ENCODE peak calls at places on chromosomes 4 and X, in ten cellular contexts. One of them, this sample, is unnamed.

GRCh38 chr4:9703391-9703790 is 78.0 kb upstream of the DRD5 start:
- DNase-seq in upper lobe of left lung: peak
- DNase-seq in Panc1: no peak
- DNase-seq in endothelial cell of umbilical vein: peak
- DNase-seq in transverse colon: peak
- DNase-seq in breast epithelium: peak
- DNase-seq in GM23338: peak
- DNase-seq in suprapubic skin: peak
- DNase-seq in prostate gland: peak
- DNase-seq in stomach: peak
- DNase-seq in this sample: no peak

GRCh38 chr4:16582526-16582925 is 315.9 kb downstream of the LDB2 start:
- DNase-seq in stomach: no peak
- DNase-seq in endothelial cell of umbilical vein: no peak
- DNase-seq in suprapubic skin: no peak
- DNase-seq in upper lobe of left lung: no peak
- DNase-seq in breast epithelium: no peak
- DNase-seq in transverse colon: no peak
- DNase-seq in prostate gland: no peak
- DNase-seq in Panc1: no peak
- DNase-seq in GM23338: peak
- DNase-seq in this sample: no peak

GRCh38 chrX:135170877-135171519 is at the start of gene CT55:
- DNase-seq in suprapubic skin: no peak
- DNase-seq in GM23338: peak
- DNase-seq in transverse colon: no peak
- DNase-seq in prostate gland: no peak
- DNase-seq in Panc1: no peak
- DNase-seq in breast epithelium: no peak
- DNase-seq in upper lobe of left lung: no peak
- DNase-seq in endothelial cell of umbilical vein: no peak
- DNase-seq in stomach: no peak
- DNase-seq in this sample: no peak

GRCh38 chr4:16120720-16121119 is 36.9 kb upstream of the PROM1 start:
- DNase-seq in prostate gland: no peak
- DNase-seq in GM23338: peak
- DNase-seq in endothelial cell of umbilical vein: no peak
- DNase-seq in stomach: no peak
- DNase-seq in suprapubic skin: no peak
- DNase-seq in breast epithelium: no peak
- DNase-seq in Panc1: no peak
- DNase-seq in transverse colon: no peak
- DNase-seq in upper lobe of left lung: no peak
- DNase-seq in this sample: peak

GRCh38 chrX:3514996-3515395 is 168.5 kb upstream of the MXRA5 start:
- DNase-seq in suprapubic skin: no peak
- DNase-seq in transverse colon: no peak
- DNase-seq in upper lobe of left lung: no peak
- DNase-seq in endothelial cell of umbilical vein: no peak
- DNase-seq in breast epithelium: no peak
- DNase-seq in Panc1: no peak
- DNase-seq in prostate gland: no peak
- DNase-seq in stomach: no peak
- DNase-seq in GM23338: no peak
- DNase-seq in this sample: no peak

GRCh38 chr4:74451214-74451661 is 6.3 kb downstream of the AREG start:
- DNase-seq in suprapubic skin: no peak
- DNase-seq in Panc1: no peak
- DNase-seq in stomach: no peak
- DNase-seq in GM23338: peak
- DNase-seq in breast epithelium: no peak
- DNase-seq in transverse colon: no peak
- DNase-seq in prostate gland: no peak
- DNase-seq in endothelial cell of umbilical vein: peak
- DNase-seq in upper lobe of left lung: no peak
- DNase-seq in this sample: no peak

GRCh38 chr4:146222313-146222712 is 8.0 kb downstream of the REELD1 start:
- DNase-seq in suprapubic skin: no peak
- DNase-seq in upper lobe of left lung: no peak
- DNase-seq in GM23338: no peak
- DNase-seq in prostate gland: no peak
- DNase-seq in transverse colon: no peak
- DNase-seq in Panc1: no peak
- DNase-seq in endothelial cell of umbilical vein: no peak
- DNase-seq in stomach: no peak
- DNase-seq in breast epithelium: no peak
- DNase-seq in this sample: no peak

GRCh38 chr4:7217453-7218310 is 25.3 kb downstream of the SORCS2 start:
- DNase-seq in GM23338: no peak
- DNase-seq in Panc1: no peak
- DNase-seq in prostate gland: no peak
- DNase-seq in stomach: peak
- DNase-seq in endothelial cell of umbilical vein: no peak
- DNase-seq in breast epithelium: no peak
- DNase-seq in upper lobe of left lung: peak
- DNase-seq in transverse colon: no peak
- DNase-seq in suprapubic skin: no peak
- DNase-seq in this sample: no peak

GRCh38 chr4:155943610-155944329 is 9.9 kb downstream of the CTSO start:
- DNase-seq in endothelial cell of umbilical vein: no peak
- DNase-seq in GM23338: no peak
- DNase-seq in breast epithelium: no peak
- DNase-seq in suprapubic skin: no peak
- DNase-seq in prostate gland: no peak
- DNase-seq in upper lobe of left lung: no peak
- DNase-seq in stomach: no peak
- DNase-seq in transverse colon: no peak
- DNase-seq in Panc1: no peak
- DNase-seq in this sample: no peak

GRCh38 chr4:29405151-29405550 is 1315.0 kb upstream of the PCDH7 start:
- DNase-seq in stomach: no peak
- DNase-seq in GM23338: no peak
- DNase-seq in transverse colon: no peak
- DNase-seq in suprapubic skin: no peak
- DNase-seq in Panc1: no peak
- DNase-seq in prostate gland: no peak
- DNase-seq in breast epithelium: no peak
- DNase-seq in endothelial cell of umbilical vein: no peak
- DNase-seq in upper lobe of left lung: no peak
- DNase-seq in this sample: no peak

GRCh38 chr4:101183658-101184373 is 163.5 kb downstream of the PPP3CA start:
- DNase-seq in upper lobe of left lung: no peak
- DNase-seq in suprapubic skin: no peak
- DNase-seq in breast epithelium: no peak
- DNase-seq in GM23338: no peak
- DNase-seq in stomach: no peak
- DNase-seq in transverse colon: no peak
- DNase-seq in endothelial cell of umbilical vein: no peak
- DNase-seq in prostate gland: no peak
- DNase-seq in Panc1: no peak
- DNase-seq in this sample: no peak

GRCh38 chrX:15751160-15751819 is 13.2 kb downstream of the CA5B start:
- DNase-seq in GM23338: no peak
- DNase-seq in Panc1: no peak
- DNase-seq in transverse colon: no peak
- DNase-seq in endothelial cell of umbilical vein: peak
- DNase-seq in upper lobe of left lung: no peak
- DNase-seq in suprapubic skin: no peak
- DNase-seq in breast epithelium: no peak
- DNase-seq in prostate gland: peak
- DNase-seq in stomach: no peak
- DNase-seq in this sample: no peak

GRCh38 chr4:76232681-76233080 is 18.8 kb upstream of the FAM47E start:
- DNase-seq in endothelial cell of umbilical vein: no peak
- DNase-seq in suprapubic skin: no peak
- DNase-seq in stomach: no peak
- DNase-seq in upper lobe of left lung: no peak
- DNase-seq in GM23338: no peak
- DNase-seq in breast epithelium: no peak
- DNase-seq in Panc1: no peak
- DNase-seq in prostate gland: no peak
- DNase-seq in transverse colon: no peak
- DNase-seq in this sample: no peak

GRCh38 chrX:124634363-124634762 is 288.0 kb downstream of the SH2D1A start:
- DNase-seq in transverse colon: no peak
- DNase-seq in GM23338: no peak
- DNase-seq in endothelial cell of umbilical vein: no peak
- DNase-seq in stomach: no peak
- DNase-seq in upper lobe of left lung: no peak
- DNase-seq in prostate gland: no peak
- DNase-seq in Panc1: no peak
- DNase-seq in breast epithelium: no peak
- DNase-seq in suprapubic skin: no peak
- DNase-seq in this sample: no peak

GRCh38 chrX:134745636-134746378 is 87.5 kb upstream of the PLAC1 start:
- DNase-seq in prostate gland: no peak
- DNase-seq in endothelial cell of umbilical vein: peak
- DNase-seq in Panc1: no peak
- DNase-seq in breast epithelium: no peak
- DNase-seq in GM23338: no peak
- DNase-seq in suprapubic skin: no peak
- DNase-seq in transverse colon: no peak
- DNase-seq in stomach: peak
- DNase-seq in upper lobe of left lung: no peak
- DNase-seq in this sample: no peak

GRCh38 chr4:108683479-108683878 is 33.1 kb downstream of the OSTC start:
- DNase-seq in stomach: no peak
- DNase-seq in prostate gland: no peak
- DNase-seq in endothelial cell of umbilical vein: peak
- DNase-seq in GM23338: peak
- DNase-seq in breast epithelium: no peak
- DNase-seq in suprapubic skin: no peak
- DNase-seq in upper lobe of left lung: no peak
- DNase-seq in transverse colon: no peak
- DNase-seq in Panc1: peak
- DNase-seq in this sample: no peak

GRCh38 chr4:74098628-74098995 is 383 bp downstream of the CXCL2 start:
- DNase-seq in transverse colon: peak
- DNase-seq in suprapubic skin: peak
- DNase-seq in prostate gland: no peak
- DNase-seq in GM23338: peak
- DNase-seq in Panc1: no peak
- DNase-seq in breast epithelium: no peak
- DNase-seq in endothelial cell of umbilical vein: peak
- DNase-seq in upper lobe of left lung: no peak
- DNase-seq in stomach: no peak
- DNase-seq in this sample: no peak

GRCh38 chrX:41334866-41335589 is 1.1 kb downstream of the DDX3X start:
- DNase-seq in transverse colon: peak
- DNase-seq in endothelial cell of umbilical vein: peak
- DNase-seq in GM23338: peak
- DNase-seq in Panc1: no peak
- DNase-seq in upper lobe of left lung: peak
- DNase-seq in suprapubic skin: peak
- DNase-seq in prostate gland: peak
- DNase-seq in breast epithelium: peak
- DNase-seq in stomach: peak
- DNase-seq in this sample: peak
- TF ChIP-seq POLR2AphosphoS5 in transverse colon: peak
- TF ChIP-seq POLR2AphosphoS5 in endothelial cell of umbilical vein: no peak
- TF ChIP-seq POLR2AphosphoS5 in GM23338: no peak
- TF ChIP-seq POLR2AphosphoS5 in Panc1: no peak
- TF ChIP-seq POLR2AphosphoS5 in upper lobe of left lung: peak
- TF ChIP-seq POLR2AphosphoS5 in suprapubic skin: no peak
- TF ChIP-seq POLR2AphosphoS5 in prostate gland: no peak
- TF ChIP-seq POLR2AphosphoS5 in breast epithelium: peak
- TF ChIP-seq POLR2AphosphoS5 in stomach: peak
- TF ChIP-seq POLR2AphosphoS5 in this sample: no peak

GRCh38 chrX:9662148-9662547 is 103.5 kb downstream of the GPR143 start:
- DNase-seq in prostate gland: no peak
- DNase-seq in GM23338: no peak
- DNase-seq in endothelial cell of umbilical vein: peak
- DNase-seq in suprapubic skin: no peak
- DNase-seq in upper lobe of left lung: no peak
- DNase-seq in stomach: no peak
- DNase-seq in Panc1: no peak
- DNase-seq in breast epithelium: no peak
- DNase-seq in transverse colon: no peak
- DNase-seq in this sample: no peak
- H3K27ac ChIP-seq in prostate gland: no peak
- H3K27ac ChIP-seq in GM23338: no peak
- H3K27ac ChIP-seq in endothelial cell of umbilical vein: peak
- H3K27ac ChIP-seq in suprapubic skin: no peak
- H3K27ac ChIP-seq in upper lobe of left lung: no peak
- H3K27ac ChIP-seq in stomach: no peak
- H3K27ac ChIP-seq in Panc1: no peak
- H3K27ac ChIP-seq in breast epithelium: no peak
- H3K27ac ChIP-seq in transverse colon: no peak
- H3K27ac ChIP-seq in this sample: no peak

GRCh38 chr4:83083925-83084475 is 30.5 kb downstream of the PLAC8 start:
- DNase-seq in transverse colon: peak
- DNase-seq in suprapubic skin: no peak
- DNase-seq in stomach: no peak
- DNase-seq in GM23338: peak
- DNase-seq in endothelial cell of umbilical vein: peak
- DNase-seq in prostate gland: no peak
- DNase-seq in upper lobe of left lung: peak
- DNase-seq in Panc1: no peak
- DNase-seq in breast epithelium: no peak
- DNase-seq in this sample: no peak
- TF ChIP-seq POLR2AphosphoS5 in transverse colon: peak
- TF ChIP-seq POLR2AphosphoS5 in suprapubic skin: no peak
- TF ChIP-seq POLR2AphosphoS5 in stomach: no peak
- TF ChIP-seq POLR2AphosphoS5 in GM23338: no peak
- TF ChIP-seq POLR2AphosphoS5 in endothelial cell of umbilical vein: no peak
- TF ChIP-seq POLR2AphosphoS5 in prostate gland: no peak
- TF ChIP-seq POLR2AphosphoS5 in upper lobe of left lung: no peak
- TF ChIP-seq POLR2AphosphoS5 in Panc1: peak
- TF ChIP-seq POLR2AphosphoS5 in breast epithelium: no peak
- TF ChIP-seq POLR2AphosphoS5 in this sample: no peak

GRCh38 chrX:10086683-10087082 is 70.1 kb upstream of the CLCN4 start:
- DNase-seq in endothelial cell of umbilical vein: no peak
- DNase-seq in GM23338: no peak
- DNase-seq in transverse colon: no peak
- DNase-seq in Panc1: no peak
- DNase-seq in breast epithelium: no peak
- DNase-seq in prostate gland: no peak
- DNase-seq in suprapubic skin: no peak
- DNase-seq in stomach: no peak
- DNase-seq in upper lobe of left lung: no peak
- DNase-seq in this sample: no peak

GRCh38 chrX:10090319-10090718 is 66.5 kb upstream of the CLCN4 start:
- DNase-seq in upper lobe of left lung: peak
- DNase-seq in prostate gland: peak
- DNase-seq in Panc1: no peak
- DNase-seq in GM23338: no peak
- DNase-seq in stomach: no peak
- DNase-seq in suprapubic skin: no peak
- DNase-seq in breast epithelium: no peak
- DNase-seq in endothelial cell of umbilical vein: no peak
- DNase-seq in transverse colon: no peak
- DNase-seq in this sample: no peak

GRCh38 chrX:10089378-10089795 is 67.4 kb upstream of the CLCN4 start:
- DNase-seq in upper lobe of left lung: no peak
- DNase-seq in transverse colon: no peak
- DNase-seq in GM23338: no peak
- DNase-seq in breast epithelium: no peak
- DNase-seq in suprapubic skin: no peak
- DNase-seq in stomach: no peak
- DNase-seq in Panc1: no peak
- DNase-seq in prostate gland: no peak
- DNase-seq in endothelial cell of umbilical vein: peak
- DNase-seq in this sample: no peak

GRCh38 chrX:10085223-10085622 is 71.6 kb upstream of the CLCN4 start:
- DNase-seq in GM23338: no peak
- DNase-seq in stomach: no peak
- DNase-seq in prostate gland: no peak
- DNase-seq in Panc1: no peak
- DNase-seq in endothelial cell of umbilical vein: peak
- DNase-seq in breast epithelium: no peak
- DNase-seq in suprapubic skin: no peak
- DNase-seq in transverse colon: no peak
- DNase-seq in upper lobe of left lung: no peak
- DNase-seq in this sample: no peak

GRCh38 chrX:10087391-10087790 is 69.4 kb upstream of the CLCN4 start:
- DNase-seq in GM23338: no peak
- DNase-seq in prostate gland: no peak
- DNase-seq in upper lobe of left lung: no peak
- DNase-seq in endothelial cell of umbilical vein: no peak
- DNase-seq in stomach: no peak
- DNase-seq in Panc1: no peak
- DNase-seq in suprapubic skin: no peak
- DNase-seq in transverse colon: no peak
- DNase-seq in breast epithelium: no peak
- DNase-seq in this sample: no peak
- H3K27ac ChIP-seq in GM23338: no peak
- H3K27ac ChIP-seq in prostate gland: no peak
- H3K27ac ChIP-seq in upper lobe of left lung: no peak
- H3K27ac ChIP-seq in endothelial cell of umbilical vein: no peak
- H3K27ac ChIP-seq in stomach: peak
- H3K27ac ChIP-seq in Panc1: no peak
- H3K27ac ChIP-seq in suprapubic skin: no peak
- H3K27ac ChIP-seq in transverse colon: peak
- H3K27ac ChIP-seq in breast epithelium: peak
- H3K27ac ChIP-seq in this sample: no peak

This sample was measured in vagina.